ENCODE peak calls at places on chromosomes 6 and 20, in six cellular contexts. One of them, this sample, is unnamed.

GRCh38 chr6:134519456-134519855 is 201.5 kb upstream of the SGK1 start:
- DNase-seq in PC-3: no peak
- DNase-seq in Peyer's patch: peak; percentile 51
- DNase-seq in hepatocyte: no peak
- DNase-seq in ovary: no peak
- DNase-seq in AG04449: no peak
- DNase-seq in this sample: no peak

GRCh38 chr20:37390891-37391525 is 45.1 kb downstream of the SRC start:
- DNase-seq in PC-3: no peak
- DNase-seq in Peyer's patch: no peak
- DNase-seq in hepatocyte: no peak
- DNase-seq in ovary: no peak
- DNase-seq in AG04449: no peak
- DNase-seq in this sample: peak; percentile 43

GRCh38 chr6:40805336-40805735 is 218.2 kb upstream of the LRFN2 start:
- DNase-seq in PC-3: no peak
- DNase-seq in Peyer's patch: no peak
- DNase-seq in hepatocyte: no peak
- DNase-seq in ovary: no peak
- DNase-seq in AG04449: no peak
- DNase-seq in this sample: no peak

GRCh38 chr20:57126481-57127092 is 139.9 kb downstream of the BMP7 start:
- DNase-seq in PC-3: no peak
- DNase-seq in Peyer's patch: no peak
- DNase-seq in hepatocyte: peak; percentile 63
- DNase-seq in ovary: no peak
- DNase-seq in AG04449: no peak
- DNase-seq in this sample: no peak

GRCh38 chr6:55758156-55758942 is 117.0 kb downstream of the BMP5 start:
- DNase-seq in PC-3: peak; percentile 97
- DNase-seq in Peyer's patch: no peak
- DNase-seq in hepatocyte: peak; percentile 65
- DNase-seq in ovary: no peak
- DNase-seq in AG04449: peak; percentile 50
- DNase-seq in this sample: no peak

GRCh38 chr6:129717287-129717686 is 7.3 kb upstream of the ARHGAP18 start:
- DNase-seq in PC-3: peak; percentile 20
- DNase-seq in Peyer's patch: no peak
- DNase-seq in hepatocyte: peak; percentile 13
- DNase-seq in ovary: no peak
- DNase-seq in AG04449: no peak
- DNase-seq in this sample: no peak

GRCh38 chr6:17237246-17237645 is 43.9 kb upstream of the RBM24 start:
- DNase-seq in PC-3: no peak
- DNase-seq in Peyer's patch: no peak
- DNase-seq in hepatocyte: no peak
- DNase-seq in ovary: no peak
- DNase-seq in AG04449: no peak
- DNase-seq in this sample: no peak

GRCh38 chr6:110951986-110952794 is 6.3 kb upstream of the GTF3C6 start:
- DNase-seq in PC-3: peak; percentile 89
- DNase-seq in Peyer's patch: no peak
- DNase-seq in hepatocyte: peak; percentile 53
- DNase-seq in ovary: no peak
- DNase-seq in AG04449: peak; percentile 24
- DNase-seq in this sample: no peak

GRCh38 chr6:44627879-44628271 is 240.4 kb downstream of the CDC5L start:
- DNase-seq in PC-3: no peak
- DNase-seq in Peyer's patch: no peak
- DNase-seq in hepatocyte: no peak
- DNase-seq in ovary: no peak
- DNase-seq in AG04449: no peak
- DNase-seq in this sample: no peak

GRCh38 chr6:167102318-167102717 is 20.6 kb upstream of the CCR6 start:
- DNase-seq in PC-3: no peak
- DNase-seq in Peyer's patch: no peak
- DNase-seq in hepatocyte: no peak
- DNase-seq in ovary: no peak
- DNase-seq in AG04449: no peak
- DNase-seq in this sample: no peak

GRCh38 chr6:54274383-54274782 is 33.9 kb upstream of the TINAG start:
- DNase-seq in PC-3: no peak
- DNase-seq in Peyer's patch: no peak
- DNase-seq in hepatocyte: no peak
- DNase-seq in ovary: no peak
- DNase-seq in AG04449: no peak
- DNase-seq in this sample: no peak

GRCh38 chr6:43308101-43308989 is at the start of gene CRIP3:
- DNase-seq in PC-3: peak; percentile 64
- DNase-seq in Peyer's patch: peak; percentile 65
- DNase-seq in hepatocyte: peak; percentile 50
- DNase-seq in ovary: peak; percentile 40
- DNase-seq in AG04449: no peak
- DNase-seq in this sample: peak; percentile 89

GRCh38 chr6:145175470-145175869 is 559.9 kb downstream of the EPM2A start:
- DNase-seq in PC-3: no peak
- DNase-seq in Peyer's patch: no peak
- DNase-seq in hepatocyte: no peak
- DNase-seq in ovary: no peak
- DNase-seq in AG04449: no peak
- DNase-seq in this sample: no peak

GRCh38 chr6:57173886-57174510 is 1.9 kb downstream of the BAG2 start:
- DNase-seq in PC-3: peak; percentile 77
- DNase-seq in Peyer's patch: no peak
- DNase-seq in hepatocyte: peak; percentile 35
- DNase-seq in ovary: no peak
- DNase-seq in AG04449: no peak
- DNase-seq in this sample: peak; percentile 34

GRCh38 chr6:16653226-16653625 is 108.0 kb downstream of the ATXN1 start:
- DNase-seq in PC-3: no peak
- DNase-seq in Peyer's patch: no peak
- DNase-seq in hepatocyte: no peak
- DNase-seq in ovary: no peak
- DNase-seq in AG04449: no peak
- DNase-seq in this sample: no peak

GRCh38 chr6:167393731-167394130 is 68.8 kb downstream of the TTLL2 start:
- DNase-seq in PC-3: no peak
- DNase-seq in Peyer's patch: no peak
- DNase-seq in hepatocyte: no peak
- DNase-seq in ovary: no peak
- DNase-seq in AG04449: no peak
- DNase-seq in this sample: no peak

GRCh38 chr20:53581444-53582311 is 12.0 kb downstream of the ZNF217 start:
- DNase-seq in PC-3: peak; percentile 57
- DNase-seq in Peyer's patch: peak; percentile 68
- DNase-seq in hepatocyte: no peak
- DNase-seq in ovary: peak; percentile 31
- DNase-seq in AG04449: no peak
- DNase-seq in this sample: no peak

GRCh38 chr20:53623454-53624206 is 30.0 kb upstream of the ZNF217 start:
- DNase-seq in PC-3: peak; percentile 89
- DNase-seq in Peyer's patch: peak; percentile 52
- DNase-seq in hepatocyte: peak; percentile 84
- DNase-seq in ovary: peak; percentile 75
- DNase-seq in AG04449: no peak
- DNase-seq in this sample: peak; percentile 74

GRCh38 chr20:25374842-25375241 is 15.8 kb downstream of the ABHD12 start:
- DNase-seq in PC-3: no peak
- DNase-seq in Peyer's patch: no peak
- DNase-seq in hepatocyte: no peak
- DNase-seq in ovary: no peak
- DNase-seq in AG04449: no peak
- DNase-seq in this sample: no peak

GRCh38 chr6:36804549-36804948 is 34.7 kb downstream of the CPNE5 start:
- DNase-seq in PC-3: no peak
- DNase-seq in Peyer's patch: no peak
- DNase-seq in hepatocyte: no peak
- DNase-seq in ovary: no peak
- DNase-seq in AG04449: no peak
- DNase-seq in this sample: peak; percentile 64

GRCh38 chr6:39642300-39642699 is 82.9 kb downstream of the KIF6 start:
- DNase-seq in PC-3: no peak
- DNase-seq in Peyer's patch: no peak
- DNase-seq in hepatocyte: no peak
- DNase-seq in ovary: no peak
- DNase-seq in AG04449: no peak
- DNase-seq in this sample: peak; percentile 20

GRCh38 chr6:166119116-166119911 is 48.3 kb downstream of the TBXT start:
- DNase-seq in PC-3: no peak
- DNase-seq in Peyer's patch: no peak
- DNase-seq in hepatocyte: peak; percentile 40
- DNase-seq in ovary: no peak
- DNase-seq in AG04449: no peak
- DNase-seq in this sample: no peak

GRCh38 chr20:36582322-36582721 is 8.9 kb downstream of the TGIF2 start:
- DNase-seq in PC-3: no peak
- DNase-seq in Peyer's patch: no peak
- DNase-seq in hepatocyte: no peak
- DNase-seq in ovary: no peak
- DNase-seq in AG04449: no peak
- DNase-seq in this sample: no peak

GRCh38 chr6:120938164-120938875 is 396.0 kb downstream of the TBC1D32 start:
- DNase-seq in PC-3: no peak
- DNase-seq in Peyer's patch: no peak
- DNase-seq in hepatocyte: no peak
- DNase-seq in ovary: no peak
- DNase-seq in AG04449: no peak
- DNase-seq in this sample: no peak

DNA sequence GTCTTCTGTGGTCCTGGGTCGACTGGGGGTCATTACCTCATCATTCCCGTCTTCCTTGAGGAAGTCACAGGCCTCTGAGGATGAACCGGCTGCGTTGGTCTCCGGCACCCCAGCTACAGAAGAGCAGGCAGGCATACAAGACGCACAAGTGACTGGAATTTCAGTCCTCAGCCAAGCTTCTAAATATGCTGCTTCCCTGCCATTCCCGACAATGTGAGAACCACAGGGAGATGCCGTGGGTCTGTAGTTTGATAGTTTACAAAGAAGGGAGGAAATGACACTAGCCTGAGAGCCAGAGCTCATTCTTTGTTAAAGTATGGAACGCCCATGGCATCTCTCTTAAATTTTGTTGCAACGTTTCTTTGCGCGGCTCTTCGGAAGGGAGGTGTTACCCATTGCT is 25.7 kb downstream of the HEBP2 start:
- DNase-seq in PC-3: no peak
- DNase-seq in Peyer's patch: no peak
- DNase-seq in hepatocyte: no peak
- DNase-seq in ovary: no peak
- DNase-seq in AG04449: no peak
- DNase-seq in this sample: no peak
- H3K4me3 ChIP-seq in PC-3: no peak overlapping the region
- H3K4me3 ChIP-seq in Peyer's patch: no peak overlapping the region
- H3K4me3 ChIP-seq in hepatocyte: no peak overlapping the region
- H3K4me3 ChIP-seq in ovary: no peak overlapping the region
- H3K4me3 ChIP-seq in AG04449: no peak overlapping the region
- H3K4me3 ChIP-seq in this sample: no peak overlapping the region

GRCh38 chr20:16107172-16107870 is 465.9 kb downstream of the KIF16B start:
- DNase-seq in PC-3: no peak
- DNase-seq in Peyer's patch: no peak
- DNase-seq in hepatocyte: no peak
- DNase-seq in ovary: no peak
- DNase-seq in AG04449: no peak
- DNase-seq in this sample: no peak
- H3K4me3 ChIP-seq in PC-3: no peak overlapping the region
- H3K4me3 ChIP-seq in Peyer's patch: no peak overlapping the region
- H3K4me3 ChIP-seq in hepatocyte: no peak overlapping the region
- H3K4me3 ChIP-seq in ovary: no peak overlapping the region
- H3K4me3 ChIP-seq in AG04449: no peak overlapping the region
- H3K4me3 ChIP-seq in this sample: no peak overlapping the region

GRCh38 chr6:123802351-123802696 is 1.3 kb upstream of the NKAIN2 start:
- DNase-seq in PC-3: peak; percentile 33
- DNase-seq in Peyer's patch: no peak
- DNase-seq in hepatocyte: peak; percentile 5
- DNase-seq in ovary: no peak
- DNase-seq in AG04449: no peak
- DNase-seq in this sample: no peak
- H3K4me3 ChIP-seq in PC-3: peak overlapping the region; percentile 25
- H3K4me3 ChIP-seq in Peyer's patch: no peak overlapping the region
- H3K4me3 ChIP-seq in hepatocyte: no peak overlapping the region
- H3K4me3 ChIP-seq in ovary: no peak overlapping the region
- H3K4me3 ChIP-seq in AG04449: no peak overlapping the region
- H3K4me3 ChIP-seq in this sample: no peak overlapping the region

GRCh38 chr6:98836962-98837944 is 2.9 kb downstream of the POU3F2 start:
- DNase-seq in PC-3: no peak
- DNase-seq in Peyer's patch: no peak
- DNase-seq in hepatocyte: no peak
- DNase-seq in ovary: no peak
- DNase-seq in AG04449: no peak
- DNase-seq in this sample: no peak

GRCh38 chr6:98834060-98835031 is at the start of gene POU3F2:
- DNase-seq in PC-3: peak; percentile 61
- DNase-seq in Peyer's patch: peak; percentile 66
- DNase-seq in hepatocyte: peak; percentile 92
- DNase-seq in ovary: peak; percentile 92
- DNase-seq in AG04449: peak; percentile 7
- DNase-seq in this sample: peak; percentile 97

GRCh38 chr6:98838027-98838426 is 3.7 kb downstream of the POU3F2 start:
- DNase-seq in PC-3: no peak
- DNase-seq in Peyer's patch: no peak
- DNase-seq in hepatocyte: no peak
- DNase-seq in ovary: no peak
- DNase-seq in AG04449: no peak
- DNase-seq in this sample: no peak

GRCh38 chr6:98835149-98836024 is 1.0 kb downstream of the POU3F2 start:
- DNase-seq in PC-3: no peak
- DNase-seq in Peyer's patch: no peak
- DNase-seq in hepatocyte: peak; percentile 27
- DNase-seq in ovary: no peak
- DNase-seq in AG04449: no peak
- DNase-seq in this sample: peak; percentile 77

DNA sequence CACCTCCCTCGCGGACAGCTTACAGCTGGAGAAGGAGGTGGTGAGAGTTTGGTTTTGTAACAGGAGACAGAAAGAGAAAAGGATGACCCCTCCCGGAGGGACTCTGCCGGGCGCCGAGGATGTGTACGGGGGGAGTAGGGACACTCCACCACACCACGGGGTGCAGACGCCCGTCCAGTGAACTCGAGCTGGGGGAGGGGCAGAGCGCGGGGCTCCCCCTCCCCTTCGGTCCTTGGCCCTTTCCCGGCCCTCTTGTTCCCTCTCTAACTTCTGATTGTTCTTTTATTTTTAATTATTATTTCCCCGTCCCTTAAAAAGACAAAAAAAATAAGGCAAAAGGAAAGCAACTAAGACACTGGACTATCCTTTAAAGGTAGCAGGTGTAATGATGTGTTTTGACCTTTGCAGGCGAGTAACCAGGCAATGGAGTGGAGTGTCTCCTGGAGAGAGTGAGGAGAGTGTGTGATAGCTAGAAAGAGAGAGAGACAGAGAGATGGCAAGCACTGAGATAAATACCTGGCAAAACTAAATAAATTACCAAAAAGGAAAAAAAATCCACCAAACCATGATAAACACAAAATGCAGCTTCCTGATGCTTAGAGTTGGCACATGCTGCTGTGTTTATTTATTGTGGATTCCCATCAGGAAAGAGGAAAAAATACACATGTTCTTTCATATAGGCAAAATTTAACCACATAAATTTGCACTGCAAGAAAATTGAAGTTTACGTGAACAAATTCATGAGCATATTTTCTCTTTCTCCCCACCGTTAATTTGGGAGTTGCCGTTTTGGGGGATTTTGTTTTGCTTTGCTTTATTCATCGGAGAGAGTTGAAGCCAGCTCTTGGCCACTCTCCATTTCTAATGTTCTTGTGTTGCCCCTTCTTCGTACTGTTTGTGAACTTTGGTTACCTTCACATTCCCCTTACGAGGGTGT is 1.9 kb downstream of the POU3F2 start:
- DNase-seq in PC-3: no peak
- DNase-seq in Peyer's patch: no peak
- DNase-seq in hepatocyte: no peak
- DNase-seq in ovary: no peak
- DNase-seq in AG04449: no peak
- DNase-seq in this sample: peak; percentile 84
- H3K4me3 ChIP-seq in PC-3: no peak overlapping the region
- H3K4me3 ChIP-seq in Peyer's patch: no peak overlapping the region
- H3K4me3 ChIP-seq in hepatocyte: no peak overlapping the region
- H3K4me3 ChIP-seq in ovary: no peak overlapping the region
- H3K4me3 ChIP-seq in AG04449: no peak overlapping the region
- H3K4me3 ChIP-seq in this sample: peak overlapping the region; percentile 32